ENCODE peak calls at places on chromosomes 2 and 18, in four cellular contexts. P is Daoy; Q is stimulated activated CD8-positive, alpha-beta memory T cell treated with anti-CD3 and anti-CD28 coated beads, Interleukin-4, amount 100 ng/mL, for 4 hours; F is CD4-positive, alpha-beta T cell. D is an unnamed sample.

GRCh38 chr2:180742809-180743208 is 237.6 kb upstream of the UBE2E3 start:
- DNase-seq in P (peak), Q (no peak), F (no peak), D (no peak)

GRCh38 chr2:105177546-105178254 is 63.8 kb upstream of the GPR45 start:
- DNase-seq in P (no peak), Q (no peak), F (no peak), D (no peak)

GRCh38 chr18:57427429-57428181 is 7.6 kb upstream of the ONECUT2 start:
- DNase-seq in P (no peak), Q (no peak), F (no peak), D (no peak)

GRCh38 chr2:200993097-200993496 is 29.6 kb upstream of the ORC2 start:
- DNase-seq in P (no peak), Q (no peak), F (no peak), D (no peak)

GRCh38 chr2:173545364-173545734 is 190.7 kb downstream of the CDCA7 start:
- DNase-seq in P (peak), Q (no peak), F (no peak), D (no peak)

GRCh38 chr2:239196474-239197021 is 204.3 kb downstream of the HDAC4 start:
- DNase-seq in P (no peak), Q (no peak), F (no peak), D (no peak)

GRCh38 chr18:3114026-3114425 is 101.1 kb upstream of the LPIN2 start:
- DNase-seq in P (no peak), Q (no peak), F (no peak), D (no peak)

GRCh38 chr18:79520473-79521390 is 125.0 kb downstream of the NFATC1 start:
- DNase-seq in P (no peak), Q (no peak), F (no peak), D (no peak)